ENCODE peak calls at places on chromosomes 12 and 14, in five cellular contexts. G, V, T, W and O are unnamed samples.

GRCh38 chr12:104669851-104670337 is 213.1 kb downstream of the CHST11 start:
- DNase-seq in W (no peak), V (no peak), T (peak), G (peak), O (no peak)

GRCh38 chr14:85528080-85528881 is 1.7 kb upstream of the FLRT2 start:
- DNase-seq in V (peak), G (peak), T (peak), W (no peak), O (no peak)

GRCh38 chr14:102258136-102258535 is 46.8 kb downstream of the MOK start:
- DNase-seq in V (no peak), W (no peak), T (no peak), G (no peak), O (no peak)

GRCh38 chr14:54658836-54659235 is 91.9 kb downstream of the SAMD4A start:
- DNase-seq in G (no peak), W (no peak), T (no peak), V (no peak), O (no peak)

GRCh38 chr14:34219661-34220060 is 242.4 kb downstream of the SPTSSA start:
- DNase-seq in W (no peak), V (no peak), G (no peak), T (peak), O (no peak)

GRCh38 chr12:110744176-110744575 is 1.5 kb upstream of the PPP1CC start:
- DNase-seq in V (peak), T (peak), W (no peak), G (peak), O (peak)

GRCh38 chr12:124904306-124905098 is 9.9 kb downstream of the UBC start:
- DNase-seq in T (peak), W (peak), G (peak), V (peak), O (peak)

GRCh38 chr14:56331815-56332214 is 213.6 kb downstream of the PELI2 start:
- DNase-seq in W (no peak), G (no peak), T (peak), V (no peak), O (no peak)

GRCh38 chr12:3662516-3662915 is 90.4 kb downstream of the CRACR2A start:
- DNase-seq in W (no peak), T (no peak), G (no peak), V (peak), O (peak)

GRCh38 chr12:115240251-115240650 is 556.3 kb upstream of the TBX3 start:
- DNase-seq in V (no peak), T (no peak), G (no peak), W (no peak), O (no peak)

GRCh38 chr12:112167031-112167461 is 41.7 kb downstream of the TRAFD1 start:
- DNase-seq in V (no peak), T (no peak), G (no peak), W (no peak), O (no peak)

GRCh38 chr12:93570552-93571359 is 1.7 kb upstream of the SOCS2 start:
- DNase-seq in W (peak), G (peak), T (peak), V (peak), O (peak)

GRCh38 chr14:72894623-72895378 is 900 bp upstream of the DPF3 start:
- DNase-seq in T (peak), V (peak), G (peak), W (no peak), O (no peak)

GRCh38 chr12:109919466-109919865 is 19.4 kb downstream of the TCHP start:
- DNase-seq in V (no peak), W (no peak), T (peak), G (no peak), O (no peak)

GRCh38 chr12:110253176-110253575 is 27.9 kb upstream of the ATP2A2 start:
- DNase-seq in V (peak), G (peak), W (peak), T (no peak), O (no peak)

GRCh38 chr12:91202390-91202789 is 19.8 kb upstream of the DCN start:
- DNase-seq in T (no peak), G (no peak), V (no peak), W (no peak), O (no peak)

GRCh38 chr12:89345830-89346740 is 6.2 kb downstream of the DUSP6 start:
- DNase-seq in G (peak), V (peak), T (peak), W (no peak), O (no peak)

GRCh38 chr12:89346741-89347324 is 5.5 kb downstream of the DUSP6 start:
- DNase-seq in T (peak), W (no peak), V (peak), G (no peak), O (peak)

GRCh38 chr12:89348894-89349669 is 3.2 kb downstream of the DUSP6 start:
- DNase-seq in W (no peak), G (no peak), T (no peak), V (peak), O (no peak)

GRCh38 chr12:89345376-89345775 is 6.9 kb downstream of the DUSP6 start:
- DNase-seq in T (no peak), V (no peak), W (no peak), G (no peak), O (no peak)

DNA sequence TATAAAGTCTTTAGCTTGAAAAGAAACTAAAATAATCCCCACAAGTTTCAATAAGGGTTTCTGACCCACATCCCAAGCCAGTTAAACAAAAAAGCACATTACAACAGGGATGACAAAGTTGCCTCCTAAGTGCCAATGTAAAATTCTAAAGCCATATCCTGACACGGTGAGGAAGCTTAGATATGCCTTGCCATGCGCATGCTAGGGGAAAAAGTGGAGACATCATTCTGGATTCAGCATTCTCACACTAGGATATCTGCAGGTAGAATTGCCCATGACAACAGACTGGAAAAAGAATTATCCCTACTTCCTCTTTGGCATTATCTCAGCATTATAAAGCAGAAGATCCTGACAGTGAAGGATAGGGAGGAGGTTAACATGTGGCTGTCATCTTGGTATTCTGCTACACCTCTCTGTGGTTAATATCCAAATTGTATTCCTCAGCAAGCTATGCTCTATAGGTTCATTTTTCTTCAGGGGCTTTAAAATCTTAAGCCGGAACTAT is 4.9 kb downstream of the DUSP6 start:
- DNase-seq in G (no peak), W (no peak), V (no peak), T (no peak), O (no peak)
- H3K27ac ChIP-seq in G (peak), W (peak), V (no peak), T (peak), O (peak)

DNA sequence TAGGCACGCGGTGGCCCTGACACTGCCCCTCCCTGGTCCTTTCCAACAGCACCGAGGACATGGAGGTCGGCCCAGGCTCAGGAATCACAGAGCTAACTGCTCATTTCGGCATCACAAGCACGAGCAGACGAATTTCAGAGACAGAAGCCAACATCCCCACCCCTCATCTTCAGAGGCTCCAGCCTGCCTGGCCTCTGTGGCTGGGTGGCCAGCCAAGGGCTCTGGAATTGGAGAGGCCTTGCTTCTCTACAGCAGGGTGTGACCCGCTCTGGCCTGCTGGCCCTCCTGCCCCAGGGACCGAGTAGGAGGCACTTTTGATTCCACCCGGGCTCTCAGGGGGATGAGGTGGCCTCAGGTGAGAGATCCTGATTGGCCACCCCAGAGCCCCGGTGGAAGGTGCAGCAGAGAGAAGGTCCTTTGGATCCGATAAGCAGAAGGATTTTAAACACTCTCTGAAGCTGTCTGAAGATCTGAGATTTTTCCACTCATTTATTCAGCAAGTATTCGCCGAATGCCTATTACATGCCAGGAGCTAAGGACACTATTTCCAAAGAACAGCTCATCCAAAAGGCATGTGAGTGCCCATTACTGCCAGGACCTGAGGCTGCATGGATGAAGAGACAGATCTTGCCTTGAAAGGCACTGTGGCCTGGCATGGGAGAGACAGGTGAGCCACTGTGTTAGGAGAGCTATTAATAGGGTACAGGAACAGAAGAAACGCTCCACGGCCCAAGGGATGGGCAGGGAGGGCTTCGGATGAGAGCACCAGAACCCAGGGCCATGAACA is 10.3 kb downstream of the BAG5 start:
- DNase-seq in G (peak), T (peak), W (no peak), V (peak), O (no peak)
- H3K4me3 ChIP-seq in G (peak), T (no peak), W (peak), V (peak), O (no peak)

GRCh38 chr14:68124885-68125731 is 305.5 kb downstream of the RAD51B start:
- DNase-seq in V (peak), W (no peak), G (no peak), T (peak), O (no peak)
- H3K27ac ChIP-seq in V (peak), W (no peak), G (peak), T (no peak), O (peak)

GRCh38 chr12:6824962-6825381 is 3.2 kb upstream of the P3H3 start:
- DNase-seq in V (peak), W (no peak), T (peak), G (no peak), O (no peak)
- H3K4me3 ChIP-seq in V (peak), W (no peak), T (peak), G (no peak), O (peak)

DNA sequence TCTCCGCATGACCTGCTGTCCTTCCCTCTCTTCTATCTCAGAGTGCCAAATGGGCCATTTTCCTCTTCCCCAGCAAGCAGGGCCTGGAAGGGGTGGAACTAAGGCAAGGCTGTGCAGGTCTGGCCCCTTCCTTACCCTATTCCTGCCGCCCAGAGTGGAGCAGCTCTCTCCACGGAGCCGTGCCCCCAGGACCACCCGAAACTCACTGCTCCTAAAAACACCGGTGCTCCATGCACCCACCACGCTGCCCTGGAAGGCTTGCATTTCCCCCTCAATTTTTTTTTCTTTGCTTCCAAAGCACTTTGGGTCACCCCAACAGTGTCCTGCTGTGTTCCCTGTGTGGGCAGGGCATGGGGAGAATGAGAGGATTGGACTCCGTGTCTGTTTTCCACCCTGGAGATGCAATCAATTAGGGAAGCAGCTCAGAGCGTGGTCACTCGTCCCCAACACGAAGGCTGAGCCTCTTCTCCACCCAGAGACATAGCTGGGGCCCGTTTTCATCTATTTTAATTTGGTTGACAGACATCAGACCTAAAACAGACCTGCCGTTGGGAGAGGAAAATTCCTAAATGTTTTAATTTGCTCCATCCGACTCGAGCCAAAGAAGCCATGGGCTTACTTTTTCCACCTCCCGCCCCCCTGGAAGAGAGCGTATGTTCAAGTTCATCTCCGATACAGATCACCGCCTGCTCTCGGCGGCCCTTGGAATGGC is 48.4 kb upstream of the MEG3 start:
- DNase-seq in W (no peak), G (no peak), T (no peak), V (no peak), O (no peak)
- H3K27ac ChIP-seq in W (no peak), G (no peak), T (no peak), V (no peak), O (no peak)

DNA sequence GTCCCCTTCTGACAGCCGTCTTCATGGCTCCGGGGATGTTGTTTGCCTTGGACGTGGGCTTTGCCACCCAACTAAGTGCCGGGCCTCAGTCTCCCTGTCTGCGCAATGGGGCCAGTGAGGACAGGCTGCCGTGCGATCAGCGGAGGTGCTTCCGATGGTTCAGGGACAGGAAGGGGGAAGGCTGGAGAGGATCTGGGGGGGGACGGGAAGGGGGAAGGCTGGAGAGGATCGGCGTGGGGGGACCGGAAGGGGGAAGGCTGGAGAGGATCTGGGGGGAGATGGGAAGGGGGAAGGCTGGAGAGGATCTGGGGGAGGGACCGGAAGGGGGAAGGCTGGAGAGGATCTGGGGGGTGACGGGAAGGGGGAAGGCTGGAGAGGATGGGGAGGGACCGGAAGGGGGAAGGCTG is 3.4 kb downstream of the MMP17 start:
- DNase-seq in W (no peak), T (peak), V (peak), G (peak), O (no peak)
- H3K4me3 ChIP-seq in W (peak), T (peak), V (peak), G (peak), O (peak)

DNA sequence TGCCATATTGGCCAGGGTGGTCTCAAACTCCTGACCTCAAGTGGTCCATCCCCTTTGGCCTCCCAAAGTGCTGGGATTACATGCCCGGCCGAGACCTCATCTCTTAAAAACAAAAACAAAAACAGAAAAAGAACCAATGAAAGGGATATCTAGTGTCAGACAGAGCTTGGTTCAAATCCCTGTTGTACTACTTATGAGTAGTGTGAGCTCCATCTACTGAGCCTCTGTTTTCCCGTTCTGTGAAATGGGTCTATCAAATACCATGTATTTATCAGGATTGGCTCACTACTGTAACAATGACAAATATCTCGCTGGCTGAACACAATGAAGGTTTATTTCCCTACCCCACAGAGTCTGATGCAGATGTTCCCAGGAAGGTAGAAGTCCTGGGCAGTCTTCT is 36.9 kb upstream of the HNF1A start:
- DNase-seq in V (no peak), W (no peak), T (no peak), G (no peak), O (no peak)
- H3K27ac ChIP-seq in V (no peak), W (no peak), T (no peak), G (no peak), O (no peak)

GRCh38 chr14:23577710-23578392 is 739 bp downstream of the JPH4 start:
- DNase-seq in G (no peak), V (no peak), T (no peak), W (no peak), O (no peak)
- H3K4me3 ChIP-seq in G (no peak), V (no peak), T (no peak), W (peak), O (peak)

GRCh38 chr12:27530157-27530922 is 6.3 kb downstream of the PPFIBP1 start:
- DNase-seq in G (no peak), W (no peak), T (no peak), V (no peak), O (no peak)
- H3K27ac ChIP-seq in G (no peak), W (no peak), T (no peak), V (peak), O (peak)

GRCh38 chr12:52006726-52007157 is at the start of gene TAMALIN:
- DNase-seq in W (peak), V (peak), G (peak), T (peak), O (no peak)

GRCh38 chr12:52009081-52009751 is 2.5 kb downstream of the TAMALIN start:
- DNase-seq in W (no peak), T (no peak), G (peak), V (no peak), O (no peak)

GRCh38 chr12:52005903-52006703 is 643 bp upstream of the TAMALIN start:
- DNase-seq in T (no peak), W (no peak), V (no peak), G (peak), O (peak)

GRCh38 chr12:52007158-52007921 is 594 bp downstream of the TAMALIN start:
- DNase-seq in G (peak), W (no peak), T (no peak), V (peak), O (no peak)

DNA sequence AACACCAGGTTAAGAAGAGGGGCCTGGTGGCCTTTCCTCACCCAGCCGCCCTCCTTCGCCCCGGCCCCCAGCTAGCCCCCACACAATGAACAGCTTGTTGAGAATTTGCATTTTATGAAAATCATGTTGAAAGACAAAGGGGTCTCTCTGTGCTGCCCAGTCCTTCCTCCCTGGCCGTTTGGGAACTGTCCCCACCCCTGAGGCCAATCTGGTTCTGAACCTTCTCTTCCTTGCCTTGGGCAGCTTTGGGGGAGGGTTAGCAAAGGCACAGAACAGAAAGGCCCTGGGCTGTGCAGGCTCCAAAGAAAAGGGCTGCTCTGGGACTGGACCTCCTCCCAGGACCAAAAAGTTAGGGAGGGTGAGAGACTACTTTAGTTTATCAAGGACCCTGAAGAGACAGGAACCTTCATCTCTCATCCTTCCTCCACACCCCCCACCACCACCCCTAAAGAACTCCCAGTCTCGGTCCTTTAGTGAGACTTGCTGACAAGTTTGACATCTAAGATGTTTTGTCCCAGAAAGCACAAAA is 1.3 kb downstream of the TAMALIN start:
- DNase-seq in G (peak), W (no peak), T (no peak), V (no peak), O (no peak)
- H3K4me3 ChIP-seq in G (peak), W (peak), T (peak), V (peak), O (peak)